ENCODE peak calls at places on chromosomes 13 and 19, in four cellular contexts. K is pancreas, T is T-helper 17 cell, Y is GDM1. Q is an unnamed sample.

GRCh38 chr13:106096661-106097092 is 438.8 kb downstream of the EFNB2 start:
- DNase-seq in K (no peak), T (no peak), Y (no peak), Q (no peak)

GRCh38 chr13:90375851-90376250 is 971.6 kb upstream of the MIR17HG start:
- DNase-seq in K (no peak), T (no peak), Y (no peak), Q (no peak)

GRCh38 chr13:98372886-98373285 is 195.8 kb upstream of the RNF113B start:
- DNase-seq in K (no peak), T (no peak), Y (no peak), Q (no peak)

GRCh38 chr19:984165-984967 is at the start of gene WDR18:
- DNase-seq in K (peak; percentile 97), T (peak; percentile 78), Y (peak; percentile 86), Q (peak; percentile 77)

GRCh38 chr13:21583496-21583895 is 20.5 kb downstream of the MICU2 start:
- DNase-seq in K (no peak), T (no peak), Y (no peak), Q (no peak)

GRCh38 chr13:73578251-73578875 is 519.6 kb downstream of the KLF5 start:
- DNase-seq in K (no peak), T (no peak), Y (no peak), Q (no peak)

GRCh38 chr13:34942732-34943674 is 933 bp downstream of the NBEA start:
- DNase-seq in K (peak; percentile 76), T (no peak), Y (no peak), Q (no peak)

GRCh38 chr19:33862991-33863390 is 66.3 kb downstream of the KCTD15 start:
- DNase-seq in K (no peak), T (no peak), Y (no peak), Q (no peak)

GRCh38 chr13:97344250-97345175 is 89.5 kb upstream of the RAP2A start:
- DNase-seq in K (peak; percentile 43), T (no peak), Y (peak; percentile 37), Q (no peak)

GRCh38 chr19:28705008-28705407 is 507.9 kb downstream of the UQCRFS1 start:
- DNase-seq in K (no peak), T (no peak), Y (no peak), Q (no peak)

GRCh38 chr13:100330662-100331061 is 241.8 kb downstream of the PCCA start:
- DNase-seq in K (no peak), T (no peak), Y (no peak), Q (no peak)

Q was measured in T-helper 22 cell.